ENCODE peak calls at places on chromosomes 13 and 19, in six cellular contexts. One of them, this sample, is unnamed.

GRCh38 chr13:45374917-45375316 is 33.9 kb upstream of the TPT1 start:
- DNase-seq in AG04450: no peak
- DNase-seq in ELR: peak
- DNase-seq in NAMALWA: no peak
- DNase-seq in NCI-H1105: no peak
- DNase-seq in activated CD8-positive, alpha-beta T cell treated with anti-CD3 and anti-CD28 coated beads, Interleukin-2, amount 10 ng/mL, durations not matched to agents 7 days and 5 days: no peak
- DNase-seq in this sample: no peak

GRCh38 chr13:21541980-21542379 is 62.0 kb downstream of the MICU2 start:
- DNase-seq in NCI-H1105: no peak
- DNase-seq in activated CD8-positive, alpha-beta T cell treated with anti-CD3 and anti-CD28 coated beads, Interleukin-2, amount 10 ng/mL, durations not matched to agents 7 days and 5 days: no peak
- DNase-seq in AG04450: no peak
- DNase-seq in ELR: no peak
- DNase-seq in NAMALWA: no peak
- DNase-seq in this sample: no peak

GRCh38 chr13:114339779-114340534 is 25.7 kb downstream of the CHAMP1 start:
- DNase-seq in NCI-H1105: peak
- DNase-seq in AG04450: no peak
- DNase-seq in NAMALWA: peak
- DNase-seq in ELR: peak
- DNase-seq in activated CD8-positive, alpha-beta T cell treated with anti-CD3 and anti-CD28 coated beads, Interleukin-2, amount 10 ng/mL, durations not matched to agents 7 days and 5 days: peak
- DNase-seq in this sample: peak

GRCh38 chr19:33143897-33144405 is 12.0 kb downstream of the WDR88 start:
- DNase-seq in ELR: peak
- DNase-seq in NAMALWA: peak
- DNase-seq in AG04450: peak
- DNase-seq in activated CD8-positive, alpha-beta T cell treated with anti-CD3 and anti-CD28 coated beads, Interleukin-2, amount 10 ng/mL, durations not matched to agents 7 days and 5 days: peak
- DNase-seq in NCI-H1105: peak
- DNase-seq in this sample: peak

GRCh38 chr13:83211301-83211700 is 671.0 kb downstream of the SLITRK1 start:
- DNase-seq in AG04450: no peak
- DNase-seq in activated CD8-positive, alpha-beta T cell treated with anti-CD3 and anti-CD28 coated beads, Interleukin-2, amount 10 ng/mL, durations not matched to agents 7 days and 5 days: no peak
- DNase-seq in NAMALWA: no peak
- DNase-seq in ELR: peak
- DNase-seq in NCI-H1105: no peak
- DNase-seq in this sample: peak

GRCh38 chr13:33016414-33017409 is at the start of gene KL:
- DNase-seq in NCI-H1105: no peak
- DNase-seq in NAMALWA: no peak
- DNase-seq in AG04450: no peak
- DNase-seq in activated CD8-positive, alpha-beta T cell treated with anti-CD3 and anti-CD28 coated beads, Interleukin-2, amount 10 ng/mL, durations not matched to agents 7 days and 5 days: peak
- DNase-seq in ELR: no peak
- DNase-seq in this sample: no peak

GRCh38 chr13:52067237-52067636 is 42.7 kb downstream of the UTP14C start:
- DNase-seq in NCI-H1105: no peak
- DNase-seq in activated CD8-positive, alpha-beta T cell treated with anti-CD3 and anti-CD28 coated beads, Interleukin-2, amount 10 ng/mL, durations not matched to agents 7 days and 5 days: no peak
- DNase-seq in ELR: no peak
- DNase-seq in NAMALWA: no peak
- DNase-seq in AG04450: no peak
- DNase-seq in this sample: no peak

GRCh38 chr13:73833331-73834070 is 300.7 kb downstream of the KLF12 start:
- DNase-seq in ELR: no peak
- DNase-seq in AG04450: peak
- DNase-seq in NCI-H1105: no peak
- DNase-seq in activated CD8-positive, alpha-beta T cell treated with anti-CD3 and anti-CD28 coated beads, Interleukin-2, amount 10 ng/mL, durations not matched to agents 7 days and 5 days: no peak
- DNase-seq in NAMALWA: no peak
- DNase-seq in this sample: no peak